ENCODE peak calls at places on chromosomes 12 and 14, in seven cellular contexts. P, W, S, I, Q, K and Y are unnamed samples.

GRCh38 chr14:50357124-50357523 is 39.6 kb downstream of the CDKL1 start:
- DNase-seq in P (no peak), W (no peak), S (no peak), I (no peak), Q (no peak), K (no peak), Y (no peak)

GRCh38 chr14:105087308-105087962 is 22.2 kb upstream of the GPR132 start:
- DNase-seq in P (peak; percentile 56), W (peak; percentile 45), S (peak; percentile 78), I (no peak), Q (peak; percentile 81), K (peak; percentile 54), Y (no peak)

GRCh38 chr12:46562625-46563228 is 190.2 kb upstream of the SLC38A2 start:
- DNase-seq in P (no peak), W (no peak), S (no peak), I (no peak), Q (no peak), K (no peak), Y (no peak)

GRCh38 chr14:55585854-55586253 is 5.8 kb downstream of the KTN1 start:
- DNase-seq in P (no peak), W (no peak), S (no peak), I (no peak), Q (no peak), K (no peak), Y (no peak)

GRCh38 chr12:60257063-60257462 is 661.2 kb downstream of the SLC16A7 start:
- DNase-seq in P (no peak), W (peak; percentile 54), S (no peak), I (no peak), Q (peak; percentile 62), K (no peak), Y (no peak)

GRCh38 chr14:63551338-63551737 is 8.2 kb upstream of the PPP2R5E start:
- DNase-seq in P (no peak), W (no peak), S (no peak), I (no peak), Q (no peak), K (no peak), Y (no peak)

GRCh38 chr14:28515571-28515970 is 251.0 kb upstream of the FOXG1 start:
- DNase-seq in P (no peak), W (no peak), S (no peak), I (no peak), Q (no peak), K (no peak), Y (no peak)

GRCh38 chr14:61257469-61258057 is 23.6 kb downstream of the TMEM30B start:
- DNase-seq in P (no peak), W (peak; percentile 37), S (no peak), I (no peak), Q (peak; percentile 27), K (no peak), Y (no peak)

GRCh38 chr12:131092911-131093901 is 139.5 kb downstream of the ADGRD1 start:
- DNase-seq in P (peak; percentile 44), W (no peak), S (peak; percentile 41), I (no peak), Q (no peak), K (no peak), Y (peak; percentile 22)

GRCh38 chr12:92144631-92145480 is 790 bp downstream of the BTG1 start:
- DNase-seq in P (peak; percentile 70), W (peak; percentile 52), S (peak; percentile 82), I (peak; percentile 46), Q (peak; percentile 50), K (peak; percentile 66), Y (peak; percentile 78)
- TF ChIP-seq CTCF in P (no peak), W (no peak), S (peak; percentile 24), I (no peak), Q (peak; percentile 7), K (no peak), Y (no peak)

DNA sequence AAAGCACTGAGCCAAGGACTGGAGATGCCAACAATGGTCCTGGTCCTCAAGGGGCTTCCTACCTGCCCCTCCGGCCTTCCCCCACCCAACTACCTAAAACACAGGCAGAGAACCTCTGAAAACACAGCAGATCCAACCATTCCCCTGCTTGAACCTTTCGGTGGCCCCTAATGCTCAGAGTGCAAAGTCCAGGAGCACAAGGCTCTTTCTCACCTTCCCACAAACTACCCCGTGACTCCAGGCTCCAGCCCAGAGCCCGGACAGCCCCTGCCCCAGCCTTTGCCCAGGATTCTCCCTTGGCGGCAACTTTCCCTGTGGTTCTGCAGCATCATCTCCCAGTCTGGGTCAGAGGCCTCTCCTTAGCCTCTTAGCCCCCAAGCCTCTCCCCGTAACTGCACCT is 1.6 kb upstream of the CD9 start:
- DNase-seq in P (no peak), W (no peak), S (no peak), I (no peak), Q (peak; percentile 49), K (no peak), Y (no peak)
- H3K4me3 ChIP-seq in P (no peak overlapping the region), W (no peak overlapping the region), S (no peak overlapping the region), I (no peak overlapping the region), Q (no peak overlapping the region), K (no peak overlapping the region), Y (no peak overlapping the region)

GRCh38 chr14:53957739-53958138 is 1.1 kb upstream of the BMP4 start:
- DNase-seq in P (no peak), W (no peak), S (no peak), I (no peak), Q (no peak), K (no peak), Y (no peak)
- H3K4me1 ChIP-seq in P (peaks cover 18% of the 10 kb centered on the region), W (no peaks in the 10 kb centered on the region), S (peaks cover 7% of the 10 kb centered on the region), I (peaks cover 24% of the 10 kb centered on the region), Q (peaks cover 9% of the 10 kb centered on the region), K (peaks cover 6% of the 10 kb centered on the region), Y (peaks cover 32% of the 10 kb centered on the region)

GRCh38 chr12:6177593-6178358 is 22.4 kb upstream of the CD9 start:
- DNase-seq in P (no peak), W (no peak), S (no peak), I (no peak), Q (no peak), K (no peak), Y (no peak)

GRCh38 chr12:6180300-6181051 is 19.7 kb upstream of the CD9 start:
- DNase-seq in P (peak; percentile 75), W (no peak), S (peak; percentile 85), I (no peak), Q (peak; percentile 48), K (no peak), Y (peak; percentile 38)

GRCh38 chr12:6181583-6182278 is 18.5 kb upstream of the CD9 start:
- DNase-seq in P (no peak), W (no peak), S (no peak), I (no peak), Q (no peak), K (no peak), Y (peak; percentile 40)

GRCh38 chr12:6181166-6181565 is 19.0 kb upstream of the CD9 start:
- DNase-seq in P (no peak), W (no peak), S (no peak), I (no peak), Q (no peak), K (no peak), Y (no peak)

GRCh38 chr12:6178981-6179761 is 21.0 kb upstream of the CD9 start:
- DNase-seq in P (no peak), W (peak; percentile 30), S (no peak), I (no peak), Q (no peak), K (no peak), Y (no peak)
- TF ChIP-seq CTCF in P (no peak), W (peak; percentile 22), S (peak; percentile 8), I (no peak), Q (peak; percentile 3), K (no peak), Y (no peak)